ENCODE peak calls at places on chromosomes 2 and 18, in four cellular contexts. S is adrenal gland, F is fibroblast of mammary gland, X is glutamatergic neuron. D is an unnamed sample.

GRCh38 chr2:96839288-96839874 is 4.4 kb downstream of the ANKRD23 start:
- DNase-seq in S (no peak), F (no peak), X (peak; percentile 26), D (no peak)

GRCh38 chr2:107801498-107801897 is 25.2 kb upstream of the RGPD4 start:
- DNase-seq in S (no peak), F (no peak), X (no peak), D (no peak)

GRCh38 chr2:43317680-43318079 is 91.3 kb upstream of the ZFP36L2 start:
- DNase-seq in S (no peak), F (no peak), X (no peak), D (no peak)

GRCh38 chr2:157246212-157247067 is 11.1 kb upstream of the GALNT5 start:
- DNase-seq in S (no peak), F (peak; percentile 92), X (no peak), D (no peak)

GRCh38 chr18:49094136-49094535 is 143.4 kb upstream of the SMAD7 start:
- DNase-seq in S (no peak), F (peak; percentile 87), X (no peak), D (no peak)

GRCh38 chr2:118089015-118089800 is 937 bp downstream of the INSIG2 start:
- DNase-seq in S (peak; percentile 24), F (peak; percentile 66), X (no peak), D (no peak)

GRCh38 chr2:194223173-194223670 is 1433.8 kb upstream of the SLC39A10 start:
- DNase-seq in S (no peak), F (no peak), X (no peak), D (no peak)

GRCh38 chr2:203623104-203623503 is 83.3 kb upstream of the CD28 start:
- DNase-seq in S (no peak), F (peak; percentile 96), X (no peak), D (no peak)

GRCh38 chr18:13796515-13796914 is 27.4 kb upstream of the MC5R start:
- DNase-seq in S (no peak), F (no peak), X (no peak), D (no peak)

GRCh38 chr2:189267491-189267890 is 87.9 kb upstream of the COL5A2 start:
- DNase-seq in S (no peak), F (peak; percentile 69), X (no peak), D (no peak)

GRCh38 chr18:48543228-48543627 is 4.4 kb downstream of the CTIF start:
- DNase-seq in S (peak; percentile 57), F (no peak), X (no peak), D (no peak)

GRCh38 chr18:74368901-74369705 is 53.5 kb downstream of the C18orf63 start:
- DNase-seq in S (no peak), F (peak; percentile 1), X (no peak), D (no peak)

GRCh38 chr2:53177342-53177741 is 590.3 kb upstream of the CHAC2 start:
- DNase-seq in S (no peak), F (peak; percentile 17), X (no peak), D (no peak)

GRCh38 chr18:60069145-60069544 is 169.3 kb downstream of the PMAIP1 start:
- DNase-seq in S (no peak), F (peak; percentile 7), X (no peak), D (no peak)

GRCh38 chr2:181680937-181681811 is 857 bp upstream of the NEUROD1 start:
- DNase-seq in S (no peak), F (no peak), X (no peak), D (no peak)

GRCh38 chr2:66830881-66831280 is 396.0 kb downstream of the MEIS1 start:
- DNase-seq in S (no peak), F (no peak), X (no peak), D (no peak)

GRCh38 chr2:75241696-75242095 is 42.4 kb upstream of the TACR1 start:
- DNase-seq in S (no peak), F (peak; percentile 43), X (no peak), D (no peak)

GRCh38 chr2:212618636-212619035 is 80.0 kb upstream of the ERBB4 start:
- DNase-seq in S (no peak), F (peak; percentile 34), X (no peak), D (no peak)

GRCh38 chr18:67545681-67546080 is 29.2 kb upstream of the DSEL start:
- DNase-seq in S (no peak), F (no peak), X (no peak), D (no peak)

GRCh38 chr2:45009928-45010705 is 865 bp upstream of the SIX2 start:
- DNase-seq in S (peak; percentile 47), F (peak; percentile 87), X (peak; percentile 52), D (no peak)

GRCh38 chr18:38790303-38790702 is 1224.7 kb upstream of the CELF4 start:
- DNase-seq in S (no peak), F (no peak), X (no peak), D (no peak)

GRCh38 chr2:29123584-29124349 is 8.6 kb downstream of the CLIP4 start:
- DNase-seq in S (no peak), F (peak; percentile 93), X (no peak), D (no peak)

GRCh38 chr2:56191617-56192016 is 7.8 kb downstream of the CCDC85A start:
- DNase-seq in S (no peak), F (peak; percentile 72), X (peak; percentile 25), D (no peak)

GRCh38 chr2:70887550-70888229 is 48.0 kb upstream of the ATP6V1B1 start:
- DNase-seq in S (no peak), F (no peak), X (peak; percentile 82), D (peak; percentile 74)

GRCh38 chr18:46793565-46793964 is 36.7 kb upstream of the ST8SIA5 start:
- DNase-seq in S (no peak), F (no peak), X (no peak), D (no peak)

GRCh38 chr2:239223330-239224248 is 177.2 kb downstream of the HDAC4 start:
- DNase-seq in S (peak; percentile 23), F (peak; percentile 88), X (no peak), D (no peak)

GRCh38 chr2:159243521-159243920 is 43.0 kb downstream of the WDSUB1 start:
- DNase-seq in S (no peak), F (no peak), X (no peak), D (no peak)

GRCh38 chr2:152367547-152368250 is 32.7 kb downstream of the FMNL2 start:
- DNase-seq in S (no peak), F (peak; percentile 41), X (no peak), D (no peak)

GRCh38 chr18:50161806-50162205 is 33.1 kb downstream of the MYO5B start:
- DNase-seq in S (no peak), F (peak; percentile 4), X (no peak), D (no peak)

GRCh38 chr2:172462393-172463381 is 35.3 kb downstream of the ITGA6 start:
- DNase-seq in S (no peak), F (no peak), X (no peak), D (no peak)

GRCh38 chr2:8535821-8536685 is 145.8 kb upstream of the ID2 start:
- DNase-seq in S (no peak), F (peak; percentile 19), X (no peak), D (no peak)

DNA sequence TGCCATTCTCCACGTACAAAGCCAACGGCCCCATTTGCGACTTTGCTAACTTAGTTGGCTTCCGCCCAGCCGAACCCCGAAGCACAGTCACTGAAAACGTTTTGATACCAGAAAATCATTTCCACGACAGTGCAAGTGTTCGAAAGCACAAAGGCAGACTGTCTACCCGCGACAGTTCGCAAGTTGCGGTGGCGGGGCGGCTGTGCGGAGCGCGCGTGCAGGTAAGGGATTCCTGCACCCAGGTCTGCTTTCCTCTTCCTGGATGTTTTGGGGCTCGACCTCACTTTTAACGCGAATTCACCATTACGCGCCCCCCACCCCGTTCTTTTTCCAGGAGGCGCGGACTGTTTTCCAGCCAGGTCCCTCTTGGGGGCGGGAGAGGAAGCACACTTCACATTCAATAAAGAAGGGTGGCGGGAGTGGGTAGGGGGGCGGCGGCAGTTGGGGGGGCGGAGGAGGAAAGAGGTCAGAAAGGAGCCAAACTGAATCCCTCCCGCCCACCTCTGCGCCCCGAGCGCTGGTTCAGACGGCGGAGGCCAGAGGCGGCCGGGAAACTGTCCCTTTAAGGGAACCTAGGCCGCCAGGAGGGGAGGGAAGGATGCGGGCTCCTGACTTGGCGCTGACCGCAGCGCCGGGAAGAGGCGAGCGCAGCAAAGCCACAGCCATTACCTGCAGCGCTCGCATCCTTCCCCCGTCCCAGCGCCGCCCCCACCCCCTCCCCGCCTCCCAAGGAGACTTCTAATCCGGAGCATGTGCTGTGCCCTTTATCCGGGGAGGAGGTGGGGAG is 107.5 kb upstream of the KCTD1 start:
- DNase-seq in S (peak; percentile 76), F (peak; percentile 31), X (peak; percentile 76), D (peak; percentile 76)
- TF ChIP-seq CTCF in S (no peak), F (peak; percentile 1), X (peak; percentile 37), D (peak; percentile 62)

GRCh38 chr2:54728669-54729120 is 5.2 kb downstream of the EML6 start:
- DNase-seq in S (no peak), F (peak; percentile 96), X (no peak), D (no peak)
- TF ChIP-seq CTCF in S (no peak), F (no peak), X (no peak), D (no peak)

GRCh38 chr2:108988796-108989713 is at the start of gene EDAR:
- DNase-seq in S (peak; percentile 28), F (peak; percentile 7), X (peak; percentile 34), D (no peak)
- TF ChIP-seq CTCF in S (peak; percentile 38), F (peak; percentile 26), X (no peak), D (peak; percentile 72)

DNA sequence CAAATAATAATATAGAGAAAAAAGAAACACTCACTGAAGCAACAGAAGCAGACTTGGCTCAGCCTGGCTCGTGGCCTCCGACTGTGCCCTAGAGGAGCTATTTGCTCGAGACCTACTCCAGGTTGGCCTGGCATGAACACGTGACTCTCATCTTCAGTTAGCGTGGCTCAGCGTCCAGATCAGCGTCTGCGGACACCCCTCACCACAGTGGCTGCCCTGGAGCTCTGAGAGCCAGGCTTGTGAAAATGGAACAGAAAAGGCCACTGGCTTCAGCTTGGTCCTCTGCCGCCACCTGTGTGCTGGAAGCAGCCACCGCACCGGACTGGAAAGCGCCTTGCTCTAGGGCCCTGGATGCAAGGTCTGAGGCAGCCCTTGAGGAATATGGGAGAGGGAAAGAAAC is 1184.0 kb upstream of the GYPC start:
- DNase-seq in S (no peak), F (no peak), X (peak; percentile 74), D (no peak)
- TF ChIP-seq CTCF in S (no peak), F (no peak), X (peak; percentile 31), D (peak; percentile 71)

GRCh38 chr2:191691898-191692297 is 14.0 kb downstream of the NABP1 start:
- DNase-seq in S (no peak), F (no peak), X (no peak), D (no peak)

GRCh38 chr2:191693151-191693550 is 15.2 kb downstream of the NABP1 start:
- DNase-seq in S (no peak), F (no peak), X (no peak), D (no peak)

GRCh38 chr2:191690327-191690726 is 12.4 kb downstream of the NABP1 start:
- DNase-seq in S (no peak), F (no peak), X (no peak), D (no peak)

GRCh38 chr2:191692502-191693115 is 14.7 kb downstream of the NABP1 start:
- DNase-seq in S (no peak), F (peak; percentile 47), X (no peak), D (no peak)

GRCh38 chr2:191691016-191691725 is 13.2 kb downstream of the NABP1 start:
- DNase-seq in S (peak; percentile 66), F (peak; percentile 93), X (no peak), D (no peak)
- TF ChIP-seq CTCF in S (peak; percentile 74), F (peak; percentile 89), X (peak; percentile 39), D (peak; percentile 82)

DNA sequence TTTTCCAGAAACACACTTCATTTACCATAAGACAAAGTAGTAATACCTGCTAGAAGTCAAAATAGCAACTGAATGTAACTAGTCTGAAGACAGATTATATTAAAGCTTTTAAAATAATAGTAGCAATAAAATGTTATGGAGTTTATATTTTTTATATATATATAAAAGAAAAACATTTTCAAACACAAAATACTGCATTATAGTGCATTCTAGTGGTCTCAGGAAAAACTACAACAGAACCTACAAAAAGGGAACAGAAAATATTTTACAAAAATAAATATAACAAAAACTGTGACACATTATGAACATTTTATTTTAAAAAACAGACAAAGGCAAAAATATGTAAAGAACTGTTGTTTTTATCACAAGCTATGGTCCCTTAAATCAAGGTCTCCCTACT is 48.0 kb downstream of the STRN start:
- DNase-seq in S (no peak), F (peak; percentile 10), X (no peak), D (no peak)
- TF ChIP-seq CTCF in S (peak; percentile 47), F (peak; percentile 34), X (peak; percentile 30), D (peak; percentile 62)